ENCODE peak calls at places on chromosomes 1 and 21, in ten cellular contexts. One of them, this sample, is unnamed.

GRCh38 chr1:10207810-10208209 is 2.6 kb upstream of the KIF1B start:
- DNase-seq in esophagus squamous epithelium: no peak
- DNase-seq in skeletal muscle cell: no peak
- DNase-seq in T47D: no peak
- DNase-seq in Jurkat, Clone E6-1: no peak
- DNase-seq in KBM-7: no peak
- DNase-seq in Calu3: no peak
- DNase-seq in lower lobe of right lung: no peak
- DNase-seq in OCI-LY7: no peak
- DNase-seq in non-pigmented ciliary epithelial cell: no peak
- DNase-seq in this sample: no peak

GRCh38 chr1:30537279-30537678 is 186.1 kb downstream of the MATN1 start:
- DNase-seq in skeletal muscle cell: no peak
- DNase-seq in OCI-LY7: no peak
- DNase-seq in lower lobe of right lung: no peak
- DNase-seq in Jurkat, Clone E6-1: no peak
- DNase-seq in T47D: no peak
- DNase-seq in esophagus squamous epithelium: no peak
- DNase-seq in Calu3: no peak
- DNase-seq in KBM-7: no peak
- DNase-seq in non-pigmented ciliary epithelial cell: no peak
- DNase-seq in this sample: no peak

GRCh38 chr1:56468472-56468871 is 110.9 kb downstream of the PLPP3 start:
- DNase-seq in T47D: no peak
- DNase-seq in esophagus squamous epithelium: no peak
- DNase-seq in skeletal muscle cell: no peak
- DNase-seq in Jurkat, Clone E6-1: no peak
- DNase-seq in Calu3: no peak
- DNase-seq in lower lobe of right lung: no peak
- DNase-seq in OCI-LY7: no peak
- DNase-seq in KBM-7: no peak
- DNase-seq in non-pigmented ciliary epithelial cell: no peak
- DNase-seq in this sample: no peak

GRCh38 chr1:227197064-227197463 is 121.2 kb downstream of the CDC42BPA start:
- DNase-seq in T47D: no peak
- DNase-seq in OCI-LY7: no peak
- DNase-seq in skeletal muscle cell: no peak
- DNase-seq in non-pigmented ciliary epithelial cell: no peak
- DNase-seq in KBM-7: no peak
- DNase-seq in Jurkat, Clone E6-1: no peak
- DNase-seq in Calu3: no peak
- DNase-seq in lower lobe of right lung: no peak
- DNase-seq in esophagus squamous epithelium: no peak
- DNase-seq in this sample: no peak

GRCh38 chr21:41466024-41466820 is 40.2 kb downstream of the MX1 start:
- DNase-seq in non-pigmented ciliary epithelial cell: no peak
- DNase-seq in lower lobe of right lung: no peak
- DNase-seq in Calu3: no peak
- DNase-seq in skeletal muscle cell: no peak
- DNase-seq in Jurkat, Clone E6-1: no peak
- DNase-seq in esophagus squamous epithelium: no peak
- DNase-seq in KBM-7: no peak
- DNase-seq in T47D: no peak
- DNase-seq in OCI-LY7: no peak
- DNase-seq in this sample: no peak

GRCh38 chr1:185338719-185339622 is 21.9 kb upstream of the IVNS1ABP start:
- DNase-seq in T47D: no peak
- DNase-seq in Jurkat, Clone E6-1: peak
- DNase-seq in lower lobe of right lung: peak
- DNase-seq in skeletal muscle cell: no peak
- DNase-seq in Calu3: no peak
- DNase-seq in non-pigmented ciliary epithelial cell: no peak
- DNase-seq in esophagus squamous epithelium: no peak
- DNase-seq in KBM-7: peak
- DNase-seq in OCI-LY7: peak
- DNase-seq in this sample: no peak

GRCh38 chr1:204828352-204828850 is 42.3 kb upstream of the NFASC start:
- DNase-seq in Jurkat, Clone E6-1: no peak
- DNase-seq in esophagus squamous epithelium: no peak
- DNase-seq in T47D: peak
- DNase-seq in OCI-LY7: no peak
- DNase-seq in lower lobe of right lung: peak
- DNase-seq in KBM-7: peak
- DNase-seq in Calu3: peak
- DNase-seq in skeletal muscle cell: peak
- DNase-seq in non-pigmented ciliary epithelial cell: no peak
- DNase-seq in this sample: peak

GRCh38 chr1:84506729-84507453 is 510 bp upstream of the GNG5 start:
- DNase-seq in OCI-LY7: no peak
- DNase-seq in Calu3: no peak
- DNase-seq in skeletal muscle cell: no peak
- DNase-seq in T47D: no peak
- DNase-seq in lower lobe of right lung: no peak
- DNase-seq in Jurkat, Clone E6-1: peak
- DNase-seq in KBM-7: no peak
- DNase-seq in esophagus squamous epithelium: no peak
- DNase-seq in non-pigmented ciliary epithelial cell: no peak
- DNase-seq in this sample: no peak

GRCh38 chr1:108028841-108029401 is 63.9 kb upstream of the VAV3 start:
- DNase-seq in OCI-LY7: no peak
- DNase-seq in Calu3: no peak
- DNase-seq in Jurkat, Clone E6-1: no peak
- DNase-seq in lower lobe of right lung: no peak
- DNase-seq in KBM-7: peak
- DNase-seq in skeletal muscle cell: no peak
- DNase-seq in esophagus squamous epithelium: no peak
- DNase-seq in T47D: no peak
- DNase-seq in non-pigmented ciliary epithelial cell: no peak
- DNase-seq in this sample: no peak

GRCh38 chr1:92728687-92729086 is 56.2 kb downstream of the EVI5 start:
- DNase-seq in non-pigmented ciliary epithelial cell: no peak
- DNase-seq in Calu3: peak
- DNase-seq in esophagus squamous epithelium: no peak
- DNase-seq in OCI-LY7: no peak
- DNase-seq in T47D: no peak
- DNase-seq in skeletal muscle cell: peak
- DNase-seq in lower lobe of right lung: no peak
- DNase-seq in Jurkat, Clone E6-1: no peak
- DNase-seq in KBM-7: no peak
- DNase-seq in this sample: no peak

GRCh38 chr1:169511339-169512028 is 25.7 kb upstream of the SLC19A2 start:
- DNase-seq in skeletal muscle cell: peak
- DNase-seq in esophagus squamous epithelium: no peak
- DNase-seq in KBM-7: no peak
- DNase-seq in Calu3: no peak
- DNase-seq in Jurkat, Clone E6-1: no peak
- DNase-seq in non-pigmented ciliary epithelial cell: peak
- DNase-seq in lower lobe of right lung: no peak
- DNase-seq in OCI-LY7: no peak
- DNase-seq in T47D: no peak
- DNase-seq in this sample: no peak

GRCh38 chr1:85311818-85312217 is 35.4 kb upstream of the BCL10 start:
- DNase-seq in Jurkat, Clone E6-1: no peak
- DNase-seq in OCI-LY7: no peak
- DNase-seq in esophagus squamous epithelium: no peak
- DNase-seq in non-pigmented ciliary epithelial cell: no peak
- DNase-seq in lower lobe of right lung: no peak
- DNase-seq in skeletal muscle cell: no peak
- DNase-seq in T47D: no peak
- DNase-seq in Calu3: no peak
- DNase-seq in KBM-7: no peak
- DNase-seq in this sample: no peak

GRCh38 chr1:115314765-115315164 is 23.3 kb downstream of the NGF start:
- DNase-seq in lower lobe of right lung: no peak
- DNase-seq in KBM-7: no peak
- DNase-seq in Jurkat, Clone E6-1: no peak
- DNase-seq in esophagus squamous epithelium: no peak
- DNase-seq in skeletal muscle cell: no peak
- DNase-seq in non-pigmented ciliary epithelial cell: peak
- DNase-seq in Calu3: no peak
- DNase-seq in T47D: no peak
- DNase-seq in OCI-LY7: no peak
- DNase-seq in this sample: peak

GRCh38 chr1:79660127-79660526 is 653.6 kb upstream of the ADGRL4 start:
- DNase-seq in Jurkat, Clone E6-1: no peak
- DNase-seq in esophagus squamous epithelium: no peak
- DNase-seq in KBM-7: no peak
- DNase-seq in skeletal muscle cell: no peak
- DNase-seq in lower lobe of right lung: no peak
- DNase-seq in OCI-LY7: no peak
- DNase-seq in non-pigmented ciliary epithelial cell: no peak
- DNase-seq in T47D: no peak
- DNase-seq in Calu3: no peak
- DNase-seq in this sample: no peak

GRCh38 chr1:211488641-211489040 is 3.3 kb downstream of the RD3 start:
- DNase-seq in OCI-LY7: no peak
- DNase-seq in esophagus squamous epithelium: no peak
- DNase-seq in T47D: no peak
- DNase-seq in non-pigmented ciliary epithelial cell: no peak
- DNase-seq in skeletal muscle cell: no peak
- DNase-seq in lower lobe of right lung: no peak
- DNase-seq in Calu3: no peak
- DNase-seq in KBM-7: no peak
- DNase-seq in Jurkat, Clone E6-1: no peak
- DNase-seq in this sample: no peak

GRCh38 chr1:25896266-25896665 is 10.0 kb downstream of the STMN1 start:
- DNase-seq in T47D: no peak
- DNase-seq in skeletal muscle cell: no peak
- DNase-seq in Jurkat, Clone E6-1: no peak
- DNase-seq in Calu3: no peak
- DNase-seq in OCI-LY7: no peak
- DNase-seq in KBM-7: no peak
- DNase-seq in non-pigmented ciliary epithelial cell: no peak
- DNase-seq in esophagus squamous epithelium: no peak
- DNase-seq in lower lobe of right lung: no peak
- DNase-seq in this sample: no peak

GRCh38 chr1:26378088-26378878 is 5.7 kb upstream of the ZNF683 start:
- DNase-seq in OCI-LY7: no peak
- DNase-seq in Calu3: no peak
- DNase-seq in Jurkat, Clone E6-1: peak
- DNase-seq in skeletal muscle cell: peak
- DNase-seq in esophagus squamous epithelium: no peak
- DNase-seq in T47D: no peak
- DNase-seq in KBM-7: peak
- DNase-seq in non-pigmented ciliary epithelial cell: peak
- DNase-seq in lower lobe of right lung: peak
- DNase-seq in this sample: peak

GRCh38 chr1:155471026-155471425 is 91.6 kb downstream of the ASH1L start:
- DNase-seq in lower lobe of right lung: no peak
- DNase-seq in skeletal muscle cell: no peak
- DNase-seq in OCI-LY7: no peak
- DNase-seq in T47D: no peak
- DNase-seq in Jurkat, Clone E6-1: no peak
- DNase-seq in esophagus squamous epithelium: no peak
- DNase-seq in KBM-7: no peak
- DNase-seq in non-pigmented ciliary epithelial cell: no peak
- DNase-seq in Calu3: no peak
- DNase-seq in this sample: no peak

GRCh38 chr1:9900142-9901043 is 9.7 kb downstream of the CTNNBIP1 start:
- DNase-seq in esophagus squamous epithelium: peak
- DNase-seq in non-pigmented ciliary epithelial cell: no peak
- DNase-seq in skeletal muscle cell: no peak
- DNase-seq in Jurkat, Clone E6-1: no peak
- DNase-seq in Calu3: peak
- DNase-seq in lower lobe of right lung: peak
- DNase-seq in KBM-7: peak
- DNase-seq in T47D: no peak
- DNase-seq in OCI-LY7: no peak
- DNase-seq in this sample: peak

This sample was measured in hepatocyte.